ENCODE peak calls at places on chromosome 6, in six cellular contexts. One of them, this sample, is unnamed.

GRCh38 chr6:161066511-161066910 is 74.9 kb downstream of the MAP3K4 start:
- DNase-seq in DMS 273 treated with DMSO at 0.1 percent for 48 hours: peak; percentile 44
- DNase-seq in KBM-7: no peak
- DNase-seq in iris pigment epithelial cell: no peak
- DNase-seq in sciatic nerve: no peak
- DNase-seq in activated T-helper 1 cell treated with Interleukin-2 at 50 U/mL for 16 hours: no peak
- DNase-seq in this sample: no peak

GRCh38 chr6:149855040-149855654 is 9.0 kb downstream of the LRP11 start:
- DNase-seq in sciatic nerve: no peak
- DNase-seq in activated T-helper 1 cell treated with Interleukin-2 at 50 U/mL for 16 hours: no peak
- DNase-seq in iris pigment epithelial cell: peak; percentile 96
- DNase-seq in KBM-7: no peak
- DNase-seq in DMS 273 treated with DMSO at 0.1 percent for 48 hours: no peak
- DNase-seq in this sample: no peak

GRCh38 chr6:107661291-107661690 is 162.8 kb downstream of the SCML4 start:
- DNase-seq in iris pigment epithelial cell: no peak
- DNase-seq in DMS 273 treated with DMSO at 0.1 percent for 48 hours: no peak
- DNase-seq in sciatic nerve: no peak
- DNase-seq in KBM-7: no peak
- DNase-seq in activated T-helper 1 cell treated with Interleukin-2 at 50 U/mL for 16 hours: no peak
- DNase-seq in this sample: no peak

GRCh38 chr6:145490068-145490467 is 245.3 kb downstream of the EPM2A start:
- DNase-seq in DMS 273 treated with DMSO at 0.1 percent for 48 hours: no peak
- DNase-seq in iris pigment epithelial cell: no peak
- DNase-seq in KBM-7: no peak
- DNase-seq in sciatic nerve: no peak
- DNase-seq in activated T-helper 1 cell treated with Interleukin-2 at 50 U/mL for 16 hours: no peak
- DNase-seq in this sample: no peak

GRCh38 chr6:29647927-29648642 is 8.8 kb upstream of the MOG start:
- DNase-seq in DMS 273 treated with DMSO at 0.1 percent for 48 hours: peak; percentile 6
- DNase-seq in iris pigment epithelial cell: peak; percentile 55
- DNase-seq in activated T-helper 1 cell treated with Interleukin-2 at 50 U/mL for 16 hours: no peak
- DNase-seq in KBM-7: peak; percentile 30
- DNase-seq in sciatic nerve: no peak
- DNase-seq in this sample: no peak

GRCh38 chr6:116568111-116568510 is 3.2 kb upstream of the RWDD1 start:
- DNase-seq in sciatic nerve: no peak
- DNase-seq in iris pigment epithelial cell: peak; percentile 46
- DNase-seq in activated T-helper 1 cell treated with Interleukin-2 at 50 U/mL for 16 hours: no peak
- DNase-seq in DMS 273 treated with DMSO at 0.1 percent for 48 hours: no peak
- DNase-seq in KBM-7: no peak
- DNase-seq in this sample: no peak

GRCh38 chr6:136059308-136059707 is 190.8 kb downstream of the MTFR2 start:
- DNase-seq in activated T-helper 1 cell treated with Interleukin-2 at 50 U/mL for 16 hours: no peak
- DNase-seq in sciatic nerve: no peak
- DNase-seq in DMS 273 treated with DMSO at 0.1 percent for 48 hours: no peak
- DNase-seq in KBM-7: no peak
- DNase-seq in iris pigment epithelial cell: no peak
- DNase-seq in this sample: no peak

GRCh38 chr6:10350720-10351119 is 64.2 kb downstream of the TFAP2A start:
- DNase-seq in iris pigment epithelial cell: no peak
- DNase-seq in activated T-helper 1 cell treated with Interleukin-2 at 50 U/mL for 16 hours: no peak
- DNase-seq in DMS 273 treated with DMSO at 0.1 percent for 48 hours: no peak
- DNase-seq in KBM-7: no peak
- DNase-seq in sciatic nerve: no peak
- DNase-seq in this sample: no peak

GRCh38 chr6:169213814-169214520 is 39.7 kb downstream of the THBS2 start:
- DNase-seq in sciatic nerve: peak; percentile 73
- DNase-seq in DMS 273 treated with DMSO at 0.1 percent for 48 hours: no peak
- DNase-seq in activated T-helper 1 cell treated with Interleukin-2 at 50 U/mL for 16 hours: no peak
- DNase-seq in iris pigment epithelial cell: no peak
- DNase-seq in KBM-7: no peak
- DNase-seq in this sample: no peak

GRCh38 chr6:19892250-19892649 is 55.1 kb downstream of the ID4 start:
- DNase-seq in sciatic nerve: no peak
- DNase-seq in KBM-7: no peak
- DNase-seq in iris pigment epithelial cell: no peak
- DNase-seq in activated T-helper 1 cell treated with Interleukin-2 at 50 U/mL for 16 hours: no peak
- DNase-seq in DMS 273 treated with DMSO at 0.1 percent for 48 hours: no peak
- DNase-seq in this sample: no peak

GRCh38 chr6:46184114-46184513 is 13.3 kb upstream of the ENPP5 start:
- DNase-seq in KBM-7: no peak
- DNase-seq in sciatic nerve: no peak
- DNase-seq in activated T-helper 1 cell treated with Interleukin-2 at 50 U/mL for 16 hours: no peak
- DNase-seq in iris pigment epithelial cell: peak; percentile 64
- DNase-seq in DMS 273 treated with DMSO at 0.1 percent for 48 hours: no peak
- DNase-seq in this sample: no peak

GRCh38 chr6:113719056-113719455 is 138.1 kb upstream of the MARCKS start:
- DNase-seq in DMS 273 treated with DMSO at 0.1 percent for 48 hours: no peak
- DNase-seq in activated T-helper 1 cell treated with Interleukin-2 at 50 U/mL for 16 hours: no peak
- DNase-seq in sciatic nerve: no peak
- DNase-seq in KBM-7: no peak
- DNase-seq in iris pigment epithelial cell: no peak
- DNase-seq in this sample: no peak

GRCh38 chr6:169886631-169887227 is 135.3 kb downstream of the ERMARD start:
- DNase-seq in KBM-7: no peak
- DNase-seq in DMS 273 treated with DMSO at 0.1 percent for 48 hours: no peak
- DNase-seq in activated T-helper 1 cell treated with Interleukin-2 at 50 U/mL for 16 hours: no peak
- DNase-seq in iris pigment epithelial cell: no peak
- DNase-seq in sciatic nerve: no peak
- DNase-seq in this sample: no peak

GRCh38 chr6:95593025-95593424 is 15.7 kb downstream of the MANEA start:
- DNase-seq in KBM-7: no peak
- DNase-seq in activated T-helper 1 cell treated with Interleukin-2 at 50 U/mL for 16 hours: no peak
- DNase-seq in DMS 273 treated with DMSO at 0.1 percent for 48 hours: no peak
- DNase-seq in iris pigment epithelial cell: no peak
- DNase-seq in sciatic nerve: no peak
- DNase-seq in this sample: no peak

GRCh38 chr6:2166717-2167116 is 78.7 kb downstream of the GMDS start:
- DNase-seq in activated T-helper 1 cell treated with Interleukin-2 at 50 U/mL for 16 hours: no peak
- DNase-seq in KBM-7: no peak
- DNase-seq in iris pigment epithelial cell: peak; percentile 22
- DNase-seq in DMS 273 treated with DMSO at 0.1 percent for 48 hours: no peak
- DNase-seq in sciatic nerve: no peak
- DNase-seq in this sample: no peak

GRCh38 chr6:30323806-30324205 is 2.9 kb upstream of the TRIM39 start:
- DNase-seq in KBM-7: no peak
- DNase-seq in iris pigment epithelial cell: peak; percentile 15
- DNase-seq in activated T-helper 1 cell treated with Interleukin-2 at 50 U/mL for 16 hours: no peak
- DNase-seq in sciatic nerve: no peak
- DNase-seq in DMS 273 treated with DMSO at 0.1 percent for 48 hours: no peak
- DNase-seq in this sample: no peak

This sample was measured in neural crest cell.